ENCODE peak calls at places on chromosomes 11 and 22, in nine cellular contexts. One of them, this sample, is unnamed.

GRCh38 chr22:19522190-19522880 is 1.9 kb downstream of the CLDN5 start:
- DNase-seq in GM23338: no peak
- DNase-seq in neural progenitor cell: no peak
- DNase-seq in hepatocyte: no peak
- DNase-seq in PC-3: no peak
- DNase-seq in SK-N-SH: peak
- DNase-seq in HCT116: no peak
- DNase-seq in MM.1S: no peak
- DNase-seq in OCI-LY7: no peak
- DNase-seq in this sample: no peak

GRCh38 chr11:64859542-64860414 is 15.3 kb upstream of the CDC42BPG start:
- DNase-seq in GM23338: no peak
- DNase-seq in neural progenitor cell: no peak
- DNase-seq in hepatocyte: no peak
- DNase-seq in PC-3: no peak
- DNase-seq in SK-N-SH: no peak
- DNase-seq in HCT116: no peak
- DNase-seq in MM.1S: peak
- DNase-seq in OCI-LY7: peak
- DNase-seq in this sample: no peak

GRCh38 chr11:119741369-119742262 is 12.6 kb upstream of the NECTIN1 start:
- DNase-seq in GM23338: peak
- DNase-seq in neural progenitor cell: peak
- DNase-seq in hepatocyte: peak
- DNase-seq in PC-3: peak
- DNase-seq in SK-N-SH: no peak
- DNase-seq in HCT116: no peak
- DNase-seq in MM.1S: peak
- DNase-seq in OCI-LY7: peak
- DNase-seq in this sample: peak

GRCh38 chr11:59754859-59755700 is at the start of gene STX3:
- DNase-seq in GM23338: peak
- DNase-seq in neural progenitor cell: peak
- DNase-seq in hepatocyte: peak
- DNase-seq in PC-3: peak
- DNase-seq in SK-N-SH: peak
- DNase-seq in HCT116: peak
- DNase-seq in MM.1S: peak
- DNase-seq in OCI-LY7: peak
- DNase-seq in this sample: peak

GRCh38 chr11:124669193-124669592 is 4.3 kb downstream of the SIAE start:
- DNase-seq in GM23338: peak
- DNase-seq in neural progenitor cell: peak
- DNase-seq in hepatocyte: peak
- DNase-seq in PC-3: peak
- DNase-seq in SK-N-SH: peak
- DNase-seq in HCT116: peak
- DNase-seq in MM.1S: peak
- DNase-seq in OCI-LY7: peak
- DNase-seq in this sample: peak

GRCh38 chr11:120964857-120965256 is 59.0 kb upstream of the TBCEL start:
- DNase-seq in GM23338: no peak
- DNase-seq in neural progenitor cell: no peak
- DNase-seq in hepatocyte: no peak
- DNase-seq in PC-3: peak
- DNase-seq in SK-N-SH: no peak
- DNase-seq in HCT116: no peak
- DNase-seq in MM.1S: no peak
- DNase-seq in OCI-LY7: no peak
- DNase-seq in this sample: peak

GRCh38 chr11:71086687-71087258 is 165.6 kb downstream of the SHANK2 start:
- DNase-seq in GM23338: peak
- DNase-seq in neural progenitor cell: peak
- DNase-seq in hepatocyte: peak
- DNase-seq in PC-3: peak
- DNase-seq in SK-N-SH: peak
- DNase-seq in HCT116: no peak
- DNase-seq in MM.1S: no peak
- DNase-seq in OCI-LY7: peak
- DNase-seq in this sample: peak

GRCh38 chr22:38353142-38353629 is 36.0 kb upstream of the CSNK1E start:
- DNase-seq in GM23338: peak
- DNase-seq in neural progenitor cell: peak
- DNase-seq in hepatocyte: peak
- DNase-seq in PC-3: peak
- DNase-seq in SK-N-SH: peak
- DNase-seq in HCT116: peak
- DNase-seq in MM.1S: peak
- DNase-seq in OCI-LY7: peak
- DNase-seq in this sample: peak

GRCh38 chr22:22422629-22423112 is 85.9 kb downstream of the ZNF280B start:
- DNase-seq in GM23338: peak
- DNase-seq in neural progenitor cell: peak
- DNase-seq in hepatocyte: peak
- DNase-seq in PC-3: peak
- DNase-seq in SK-N-SH: peak
- DNase-seq in HCT116: peak
- DNase-seq in MM.1S: peak
- DNase-seq in OCI-LY7: peak
- DNase-seq in this sample: peak

GRCh38 chr22:40289991-40290459 is 56.3 kb upstream of the ADSL start:
- DNase-seq in GM23338: no peak
- DNase-seq in neural progenitor cell: no peak
- DNase-seq in hepatocyte: no peak
- DNase-seq in PC-3: no peak
- DNase-seq in SK-N-SH: no peak
- DNase-seq in HCT116: no peak
- DNase-seq in MM.1S: no peak
- DNase-seq in OCI-LY7: no peak
- DNase-seq in this sample: no peak

GRCh38 chr11:2763939-2764338 is 64.1 kb upstream of the KCNQ1OT1 start:
- DNase-seq in GM23338: no peak
- DNase-seq in neural progenitor cell: no peak
- DNase-seq in hepatocyte: no peak
- DNase-seq in PC-3: no peak
- DNase-seq in SK-N-SH: no peak
- DNase-seq in HCT116: no peak
- DNase-seq in MM.1S: no peak
- DNase-seq in OCI-LY7: no peak
- DNase-seq in this sample: no peak

DNA sequence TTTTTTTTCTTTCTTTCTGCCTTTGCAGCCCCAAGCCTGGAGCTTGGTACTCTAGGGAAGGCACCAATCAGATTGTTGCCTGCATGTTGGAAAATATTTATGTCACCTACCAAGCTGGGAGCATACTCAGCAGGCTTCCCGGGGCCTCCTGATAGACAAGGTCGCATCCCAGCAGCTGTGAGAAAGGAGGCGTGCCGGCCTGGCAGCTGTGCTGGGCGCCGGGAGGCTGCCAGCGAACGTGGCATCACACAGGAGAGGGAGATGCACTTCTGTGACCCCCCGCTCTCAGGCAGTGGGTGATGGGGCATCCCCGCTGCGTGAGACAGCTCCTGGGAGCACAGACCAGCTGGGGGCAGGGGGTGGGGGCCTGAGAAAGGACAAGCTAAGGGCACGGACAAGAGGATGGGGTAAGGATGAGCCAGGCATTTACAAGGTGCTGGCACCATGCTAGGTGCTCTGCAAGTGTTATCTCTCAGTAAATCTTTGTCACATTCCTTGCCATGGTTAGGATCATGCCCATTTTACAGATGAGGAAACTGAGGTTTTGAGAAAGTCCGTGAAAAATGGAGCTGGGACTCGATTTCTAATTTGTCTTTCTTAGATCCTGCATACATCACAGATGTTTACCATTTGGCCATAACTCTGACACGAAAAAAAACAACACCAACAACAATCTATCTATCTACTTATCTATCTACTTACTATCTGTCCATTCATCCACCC is 429.5 kb downstream of the MIAT start:
- DNase-seq in GM23338: peak
- DNase-seq in neural progenitor cell: no peak
- DNase-seq in hepatocyte: no peak
- DNase-seq in PC-3: no peak
- DNase-seq in SK-N-SH: no peak
- DNase-seq in HCT116: no peak
- DNase-seq in MM.1S: no peak
- DNase-seq in OCI-LY7: no peak
- DNase-seq in this sample: no peak
- TF ChIP-seq EZH2phosphoT487 in GM23338: no peak
- TF ChIP-seq EZH2phosphoT487 in neural progenitor cell: no peak
- TF ChIP-seq EZH2phosphoT487 in hepatocyte: no peak
- TF ChIP-seq EZH2phosphoT487 in PC-3: no peak
- TF ChIP-seq EZH2phosphoT487 in SK-N-SH: no peak
- TF ChIP-seq EZH2phosphoT487 in HCT116: no peak
- TF ChIP-seq EZH2phosphoT487 in MM.1S: no peak
- TF ChIP-seq EZH2phosphoT487 in OCI-LY7: no peak
- TF ChIP-seq EZH2phosphoT487 in this sample: no peak

GRCh38 chr11:114281388-114281956 is 14.7 kb upstream of the NNMT start:
- DNase-seq in GM23338: no peak
- DNase-seq in neural progenitor cell: no peak
- DNase-seq in hepatocyte: no peak
- DNase-seq in PC-3: peak
- DNase-seq in SK-N-SH: no peak
- DNase-seq in HCT116: no peak
- DNase-seq in MM.1S: no peak
- DNase-seq in OCI-LY7: no peak
- DNase-seq in this sample: no peak

GRCh38 chr11:114282488-114282887 is 13.7 kb upstream of the NNMT start:
- DNase-seq in GM23338: peak
- DNase-seq in neural progenitor cell: no peak
- DNase-seq in hepatocyte: no peak
- DNase-seq in PC-3: no peak
- DNase-seq in SK-N-SH: no peak
- DNase-seq in HCT116: no peak
- DNase-seq in MM.1S: no peak
- DNase-seq in OCI-LY7: no peak
- DNase-seq in this sample: no peak

GRCh38 chr11:114278342-114279065 is 17.7 kb upstream of the NNMT start:
- DNase-seq in GM23338: no peak
- DNase-seq in neural progenitor cell: no peak
- DNase-seq in hepatocyte: no peak
- DNase-seq in PC-3: no peak
- DNase-seq in SK-N-SH: no peak
- DNase-seq in HCT116: no peak
- DNase-seq in MM.1S: no peak
- DNase-seq in OCI-LY7: no peak
- DNase-seq in this sample: no peak

GRCh38 chr11:114279778-114280532 is 16.2 kb upstream of the NNMT start:
- DNase-seq in GM23338: no peak
- DNase-seq in neural progenitor cell: no peak
- DNase-seq in hepatocyte: no peak
- DNase-seq in PC-3: peak
- DNase-seq in SK-N-SH: no peak
- DNase-seq in HCT116: no peak
- DNase-seq in MM.1S: no peak
- DNase-seq in OCI-LY7: no peak
- DNase-seq in this sample: peak

DNA sequence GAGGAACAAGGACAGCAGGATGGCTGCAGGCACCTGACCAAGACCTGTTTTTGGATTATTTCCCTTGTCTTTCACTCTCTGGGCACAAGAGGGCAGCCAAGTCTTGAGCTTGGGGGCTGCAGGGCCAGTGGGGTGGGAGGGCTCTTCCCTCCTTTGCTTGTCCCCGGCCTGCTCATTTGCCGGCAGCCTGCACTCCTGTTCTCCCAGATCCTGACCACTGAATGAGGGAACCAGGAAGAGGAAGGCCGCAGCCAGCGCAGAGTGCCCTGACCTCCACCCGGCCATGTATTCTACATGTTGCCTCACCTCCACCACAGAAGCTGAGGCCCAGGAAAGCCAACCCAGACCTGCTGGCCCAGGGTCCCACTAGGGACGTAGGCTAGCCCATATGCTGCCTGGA is 15.5 kb upstream of the NNMT start:
- DNase-seq in GM23338: peak
- DNase-seq in neural progenitor cell: peak
- DNase-seq in hepatocyte: peak
- DNase-seq in PC-3: peak
- DNase-seq in SK-N-SH: peak
- DNase-seq in HCT116: peak
- DNase-seq in MM.1S: peak
- DNase-seq in OCI-LY7: peak
- DNase-seq in this sample: peak
- TF ChIP-seq EZH2phosphoT487 in GM23338: no peak
- TF ChIP-seq EZH2phosphoT487 in neural progenitor cell: no peak
- TF ChIP-seq EZH2phosphoT487 in hepatocyte: no peak
- TF ChIP-seq EZH2phosphoT487 in PC-3: no peak
- TF ChIP-seq EZH2phosphoT487 in SK-N-SH: no peak
- TF ChIP-seq EZH2phosphoT487 in HCT116: no peak
- TF ChIP-seq EZH2phosphoT487 in MM.1S: no peak
- TF ChIP-seq EZH2phosphoT487 in OCI-LY7: no peak
- TF ChIP-seq EZH2phosphoT487 in this sample: no peak

GRCh38 chr11:116613201-116613910 is 159.4 kb downstream of the BUD13 start:
- DNase-seq in GM23338: no peak
- DNase-seq in neural progenitor cell: no peak
- DNase-seq in hepatocyte: no peak
- DNase-seq in PC-3: no peak
- DNase-seq in SK-N-SH: no peak
- DNase-seq in HCT116: no peak
- DNase-seq in MM.1S: no peak
- DNase-seq in OCI-LY7: no peak
- DNase-seq in this sample: no peak

GRCh38 chr11:116606060-116606459 is 166.7 kb downstream of the BUD13 start:
- DNase-seq in GM23338: no peak
- DNase-seq in neural progenitor cell: no peak
- DNase-seq in hepatocyte: no peak
- DNase-seq in PC-3: no peak
- DNase-seq in SK-N-SH: peak
- DNase-seq in HCT116: no peak
- DNase-seq in MM.1S: no peak
- DNase-seq in OCI-LY7: no peak
- DNase-seq in this sample: no peak

GRCh38 chr11:116611998-116612620 is 160.7 kb downstream of the BUD13 start:
- DNase-seq in GM23338: no peak
- DNase-seq in neural progenitor cell: no peak
- DNase-seq in hepatocyte: no peak
- DNase-seq in PC-3: no peak
- DNase-seq in SK-N-SH: no peak
- DNase-seq in HCT116: no peak
- DNase-seq in MM.1S: no peak
- DNase-seq in OCI-LY7: no peak
- DNase-seq in this sample: no peak

GRCh38 chr11:116607027-116607426 is 165.8 kb downstream of the BUD13 start:
- DNase-seq in GM23338: peak
- DNase-seq in neural progenitor cell: no peak
- DNase-seq in hepatocyte: no peak
- DNase-seq in PC-3: no peak
- DNase-seq in SK-N-SH: no peak
- DNase-seq in HCT116: no peak
- DNase-seq in MM.1S: no peak
- DNase-seq in OCI-LY7: no peak
- DNase-seq in this sample: no peak

GRCh38 chr11:116610190-116610589 is 162.6 kb downstream of the BUD13 start:
- DNase-seq in GM23338: no peak
- DNase-seq in neural progenitor cell: no peak
- DNase-seq in hepatocyte: no peak
- DNase-seq in PC-3: no peak
- DNase-seq in SK-N-SH: no peak
- DNase-seq in HCT116: no peak
- DNase-seq in MM.1S: no peak
- DNase-seq in OCI-LY7: no peak
- DNase-seq in this sample: no peak
- TF ChIP-seq EZH2phosphoT487 in GM23338: no peak
- TF ChIP-seq EZH2phosphoT487 in neural progenitor cell: no peak
- TF ChIP-seq EZH2phosphoT487 in hepatocyte: no peak
- TF ChIP-seq EZH2phosphoT487 in PC-3: no peak
- TF ChIP-seq EZH2phosphoT487 in SK-N-SH: no peak
- TF ChIP-seq EZH2phosphoT487 in HCT116: no peak
- TF ChIP-seq EZH2phosphoT487 in MM.1S: no peak
- TF ChIP-seq EZH2phosphoT487 in OCI-LY7: no peak
- TF ChIP-seq EZH2phosphoT487 in this sample: no peak

GRCh38 chr11:95068549-95068948 is 1.8 kb downstream of the SRSF8 start:
- DNase-seq in GM23338: peak
- DNase-seq in neural progenitor cell: peak
- DNase-seq in hepatocyte: peak
- DNase-seq in PC-3: peak
- DNase-seq in SK-N-SH: peak
- DNase-seq in HCT116: peak
- DNase-seq in MM.1S: peak
- DNase-seq in OCI-LY7: peak
- DNase-seq in this sample: peak
- TF ChIP-seq EZH2phosphoT487 in GM23338: no peak
- TF ChIP-seq EZH2phosphoT487 in neural progenitor cell: no peak
- TF ChIP-seq EZH2phosphoT487 in hepatocyte: no peak
- TF ChIP-seq EZH2phosphoT487 in PC-3: no peak
- TF ChIP-seq EZH2phosphoT487 in SK-N-SH: no peak
- TF ChIP-seq EZH2phosphoT487 in HCT116: no peak
- TF ChIP-seq EZH2phosphoT487 in MM.1S: no peak
- TF ChIP-seq EZH2phosphoT487 in OCI-LY7: no peak
- TF ChIP-seq EZH2phosphoT487 in this sample: no peak